ENCODE peak calls at places on chromosomes 12 and 14, in four cellular contexts. One of them, this sample, is unnamed.

GRCh38 chr12:92928431-92928961 is 599 bp downstream of the EEA1 start:
- DNase-seq in SK-N-SH: peak; percentile 77
- DNase-seq in HCT116: no peak
- DNase-seq in HepG2: no peak
- DNase-seq in this sample: peak; percentile 64

GRCh38 chr12:121461048-121461447 is 61.1 kb downstream of the RNF34 start:
- DNase-seq in HepG2: no peak
- DNase-seq in HCT116: no peak
- DNase-seq in SK-N-SH: no peak
- DNase-seq in this sample: no peak

GRCh38 chr12:34405286-34406227 is 383.3 kb downstream of the ALG10 start:
- DNase-seq in HCT116: no peak
- DNase-seq in SK-N-SH: peak; percentile 0
- DNase-seq in HepG2: no peak
- DNase-seq in this sample: no peak

GRCh38 chr14:63192085-63192484 is 12.2 kb upstream of the RHOJ start:
- DNase-seq in SK-N-SH: no peak
- DNase-seq in HCT116: no peak
- DNase-seq in HepG2: no peak
- DNase-seq in this sample: no peak

GRCh38 chr14:52458721-52459085 is 93.6 kb downstream of the TXNDC16 start:
- DNase-seq in HCT116: no peak
- DNase-seq in SK-N-SH: no peak
- DNase-seq in HepG2: no peak
- DNase-seq in this sample: no peak

GRCh38 chr14:102848830-102849521 is 71.7 kb downstream of the TRAF3 start:
- DNase-seq in HCT116: no peak
- DNase-seq in SK-N-SH: peak; percentile 83
- DNase-seq in HepG2: no peak
- DNase-seq in this sample: no peak

GRCh38 chr12:76135456-76135855 is 51.0 kb upstream of the NAP1L1 start:
- DNase-seq in HCT116: no peak
- DNase-seq in SK-N-SH: no peak
- DNase-seq in HepG2: no peak
- DNase-seq in this sample: no peak

GRCh38 chr12:52351196-52352059 is 15.9 kb downstream of the KRT85 start:
- DNase-seq in HepG2: no peak
- DNase-seq in HCT116: no peak
- DNase-seq in SK-N-SH: no peak
- DNase-seq in this sample: no peak

GRCh38 chr14:34883954-34884353 is 8.8 kb upstream of the BAZ1A start:
- DNase-seq in HCT116: no peak
- DNase-seq in SK-N-SH: no peak
- DNase-seq in HepG2: peak; percentile 50
- DNase-seq in this sample: no peak

GRCh38 chr14:25303934-25304333 is 254.0 kb upstream of the STXBP6 start:
- DNase-seq in HepG2: no peak
- DNase-seq in HCT116: no peak
- DNase-seq in SK-N-SH: no peak
- DNase-seq in this sample: no peak

GRCh38 chr12:93319523-93320045 is 58.1 kb upstream of the NUDT4 start:
- DNase-seq in HepG2: no peak
- DNase-seq in SK-N-SH: no peak
- DNase-seq in HCT116: no peak
- DNase-seq in this sample: no peak

GRCh38 chr12:64995831-64996230 is 125.3 kb downstream of the WIF1 start:
- DNase-seq in HepG2: no peak
- DNase-seq in HCT116: no peak
- DNase-seq in SK-N-SH: no peak
- DNase-seq in this sample: no peak

GRCh38 chr12:96196781-96197180 is 2.6 kb downstream of the ELK3 start:
- DNase-seq in HCT116: no peak
- DNase-seq in HepG2: no peak
- DNase-seq in SK-N-SH: no peak
- DNase-seq in this sample: no peak

GRCh38 chr14:84017533-84017932 is 1512.4 kb upstream of the FLRT2 start:
- DNase-seq in SK-N-SH: no peak
- DNase-seq in HCT116: no peak
- DNase-seq in HepG2: no peak
- DNase-seq in this sample: no peak

GRCh38 chr12:67366530-67367196 is 97.5 kb downstream of the CAND1 start:
- DNase-seq in HCT116: no peak
- DNase-seq in HepG2: no peak
- DNase-seq in SK-N-SH: no peak
- DNase-seq in this sample: no peak

GRCh38 chr14:33754264-33754663 is 196.6 kb downstream of the EGLN3 start:
- DNase-seq in HepG2: no peak
- DNase-seq in HCT116: no peak
- DNase-seq in SK-N-SH: no peak
- DNase-seq in this sample: no peak

GRCh38 chr12:69069479-69069878 is 136.5 kb upstream of the CPM start:
- DNase-seq in HCT116: no peak
- DNase-seq in SK-N-SH: no peak
- DNase-seq in HepG2: no peak
- DNase-seq in this sample: no peak

GRCh38 chr14:64808449-64808848 is 71.3 kb downstream of the SPTB start:
- DNase-seq in SK-N-SH: no peak
- DNase-seq in HepG2: no peak
- DNase-seq in HCT116: no peak
- DNase-seq in this sample: no peak

GRCh38 chr14:51430600-51430999 is 190.6 kb downstream of the TMX1 start:
- DNase-seq in HepG2: peak; percentile 10
- DNase-seq in HCT116: no peak
- DNase-seq in SK-N-SH: no peak
- DNase-seq in this sample: no peak

GRCh38 chr12:93745304-93745703 is 68.1 kb downstream of the CRADD start:
- DNase-seq in HepG2: no peak
- DNase-seq in SK-N-SH: no peak
- DNase-seq in HCT116: no peak
- DNase-seq in this sample: no peak

GRCh38 chr12:91355150-91356006 is 172.8 kb upstream of the DCN start:
- DNase-seq in SK-N-SH: peak; percentile 45
- DNase-seq in HepG2: peak; percentile 47
- DNase-seq in HCT116: peak; percentile 69
- DNase-seq in this sample: peak; percentile 68

GRCh38 chr14:45015133-45015532 is 53.1 kb downstream of the TOGARAM1 start:
- DNase-seq in HepG2: no peak
- DNase-seq in HCT116: no peak
- DNase-seq in SK-N-SH: no peak
- DNase-seq in this sample: no peak

GRCh38 chr14:20493634-20494033 is 11.7 kb upstream of the RNASE10 start:
- DNase-seq in HepG2: no peak
- DNase-seq in SK-N-SH: no peak
- DNase-seq in HCT116: no peak
- DNase-seq in this sample: no peak

GRCh38 chr12:50041461-50041860 is 15.9 kb upstream of the ASIC1 start:
- DNase-seq in HepG2: no peak
- DNase-seq in SK-N-SH: no peak
- DNase-seq in HCT116: no peak
- DNase-seq in this sample: no peak

GRCh38 chr12:40989785-40990184 is 198.3 kb upstream of the PDZRN4 start:
- DNase-seq in HepG2: no peak
- DNase-seq in SK-N-SH: no peak
- DNase-seq in HCT116: no peak
- DNase-seq in this sample: no peak

GRCh38 chr12:40993158-40993557 is 195.0 kb upstream of the PDZRN4 start:
- DNase-seq in HepG2: no peak
- DNase-seq in SK-N-SH: no peak
- DNase-seq in HCT116: no peak
- DNase-seq in this sample: no peak

GRCh38 chr12:40996091-40996490 is 192.0 kb upstream of the PDZRN4 start:
- DNase-seq in HepG2: no peak
- DNase-seq in HCT116: no peak
- DNase-seq in SK-N-SH: no peak
- DNase-seq in this sample: no peak

GRCh38 chr12:40992158-40992557 is 196.0 kb upstream of the PDZRN4 start:
- DNase-seq in SK-N-SH: no peak
- DNase-seq in HCT116: no peak
- DNase-seq in HepG2: no peak
- DNase-seq in this sample: no peak

DNA sequence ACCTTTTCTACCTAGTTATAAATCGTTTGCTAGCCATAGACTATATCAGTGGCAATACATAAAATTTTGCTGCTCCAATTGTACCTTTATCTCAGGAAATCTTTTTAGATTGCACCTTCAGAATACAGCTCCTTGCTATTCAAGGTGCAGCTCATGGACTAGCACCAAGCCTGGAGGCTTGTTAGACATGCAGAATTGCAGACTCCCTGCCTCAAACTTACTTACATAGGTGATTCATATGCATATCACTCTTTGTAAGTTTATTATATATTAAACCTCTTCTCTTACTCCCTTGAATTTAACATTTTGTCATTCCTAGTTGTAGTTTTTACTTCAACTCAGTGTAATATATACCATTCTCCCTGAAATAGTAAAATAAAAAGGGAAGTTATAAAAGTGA is 195.4 kb upstream of the PDZRN4 start:
- DNase-seq in HCT116: no peak
- DNase-seq in SK-N-SH: no peak
- DNase-seq in HepG2: no peak
- DNase-seq in this sample: no peak
- TF ChIP-seq ELF1 in HCT116: no peak
- TF ChIP-seq ELF1 in SK-N-SH: no peak
- TF ChIP-seq ELF1 in HepG2: no peak
- TF ChIP-seq ELF1 in this sample: no peak

DNA sequence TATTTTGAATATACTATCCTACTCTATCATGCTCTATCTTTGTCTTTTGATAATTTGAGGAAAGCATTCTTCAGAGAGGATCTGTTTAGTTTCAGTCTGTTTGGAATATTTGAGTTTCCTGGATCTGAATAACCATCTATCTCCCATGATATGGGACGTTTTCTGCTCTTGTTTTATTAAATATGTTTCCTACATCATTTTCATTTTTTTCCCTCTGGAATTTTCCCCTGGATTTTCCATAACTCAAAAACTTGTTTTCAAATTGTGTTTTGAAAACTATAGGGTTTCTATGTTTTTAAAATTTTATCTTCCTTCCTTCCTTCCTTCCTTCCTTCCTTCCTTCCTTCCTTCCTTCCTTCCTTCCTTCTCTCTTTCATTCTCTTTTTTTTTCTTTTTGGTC is 974.2 kb downstream of the TMEM121 start:
- DNase-seq in SK-N-SH: no peak
- DNase-seq in HCT116: no peak
- DNase-seq in HepG2: no peak
- DNase-seq in this sample: no peak
- TF ChIP-seq ELF1 in SK-N-SH: no peak
- TF ChIP-seq ELF1 in HCT116: no peak
- TF ChIP-seq ELF1 in HepG2: no peak
- TF ChIP-seq ELF1 in this sample: no peak

GRCh38 chr14:91554535-91555332 is 44.6 kb upstream of the PPP4R3A start:
- DNase-seq in HepG2: peak; percentile 82
- DNase-seq in SK-N-SH: no peak
- DNase-seq in HCT116: no peak
- DNase-seq in this sample: no peak
- TF ChIP-seq ELF1 in HepG2: no peak
- TF ChIP-seq ELF1 in SK-N-SH: no peak
- TF ChIP-seq ELF1 in HCT116: no peak
- TF ChIP-seq ELF1 in this sample: no peak

GRCh38 chr14:36718216-36718615 is 56.6 kb downstream of the PAX9 start:
- DNase-seq in SK-N-SH: no peak
- DNase-seq in HCT116: no peak
- DNase-seq in HepG2: peak; percentile 52
- DNase-seq in this sample: no peak
- TF ChIP-seq ELF1 in SK-N-SH: no peak
- TF ChIP-seq ELF1 in HCT116: no peak
- TF ChIP-seq ELF1 in HepG2: no peak
- TF ChIP-seq ELF1 in this sample: no peak

GRCh38 chr14:58138719-58139482 is 13.1 kb downstream of the ARMH4 start:
- DNase-seq in HepG2: no peak
- DNase-seq in HCT116: no peak
- DNase-seq in SK-N-SH: no peak
- DNase-seq in this sample: no peak
- TF ChIP-seq ELF1 in HepG2: no peak
- TF ChIP-seq ELF1 in HCT116: no peak
- TF ChIP-seq ELF1 in SK-N-SH: no peak
- TF ChIP-seq ELF1 in this sample: no peak

DNA sequence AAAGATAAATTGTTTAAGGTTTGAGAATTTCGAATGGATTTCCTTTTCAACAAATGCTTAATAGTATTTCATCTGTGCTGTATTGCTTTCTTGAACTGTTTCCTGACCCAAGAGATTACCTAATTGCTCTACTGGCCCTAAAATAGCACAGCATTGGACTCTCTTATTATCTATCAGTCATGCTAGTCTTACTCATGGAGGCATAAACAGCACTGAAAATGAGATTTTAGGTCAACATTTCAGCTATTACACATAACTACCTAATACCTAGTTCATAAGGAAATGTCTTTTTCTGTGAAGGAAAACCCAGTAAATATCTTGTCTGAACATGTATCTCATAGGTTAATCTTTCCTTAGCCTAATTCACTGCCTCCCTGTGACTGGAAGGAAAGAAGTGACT is 4.3 kb upstream of the ABCD2 start:
- DNase-seq in HepG2: no peak
- DNase-seq in HCT116: no peak
- DNase-seq in SK-N-SH: no peak
- DNase-seq in this sample: no peak
- TF ChIP-seq ELF1 in HepG2: no peak
- TF ChIP-seq ELF1 in HCT116: no peak
- TF ChIP-seq ELF1 in SK-N-SH: no peak
- TF ChIP-seq ELF1 in this sample: no peak

GRCh38 chr14:77377502-77377844 is 294 bp downstream of the SAMD15 start:
- DNase-seq in HepG2: no peak
- DNase-seq in HCT116: no peak
- DNase-seq in SK-N-SH: no peak
- DNase-seq in this sample: no peak

GRCh38 chr14:77376380-77376770 is 519 bp downstream of the TMED8 start:
- DNase-seq in HCT116: no peak
- DNase-seq in HepG2: no peak
- DNase-seq in SK-N-SH: peak; percentile 69
- DNase-seq in this sample: peak; percentile 38

GRCh38 chr14:77375973-77376372 is 921 bp downstream of the TMED8 start:
- DNase-seq in HCT116: no peak
- DNase-seq in SK-N-SH: no peak
- DNase-seq in HepG2: no peak
- DNase-seq in this sample: peak; percentile 11

GRCh38 chr14:77375164-77375950 is 1.5 kb downstream of the TMED8 start:
- DNase-seq in HepG2: no peak
- DNase-seq in HCT116: no peak
- DNase-seq in SK-N-SH: no peak
- DNase-seq in this sample: peak; percentile 15

GRCh38 chr14:77376771-77377501 is at the start of the genes SAMD15 and TMED8:
- DNase-seq in SK-N-SH: peak; percentile 95
- DNase-seq in HepG2: peak; percentile 69
- DNase-seq in HCT116: peak; percentile 61
- DNase-seq in this sample: peak; percentile 77
- TF ChIP-seq ELF1 in SK-N-SH: peak; percentile 79
- TF ChIP-seq ELF1 in HepG2: peak; percentile 87
- TF ChIP-seq ELF1 in HCT116: peak; percentile 72
- TF ChIP-seq ELF1 in this sample: peak; percentile 73

This sample was measured in K562.